ENCODE peak calls at places on chromosome 2, in eight cellular contexts. O is naive thymus-derived CD4-positive, alpha-beta T cell; S is uterus; K is OCI-LY7; I is hepatocyte; B is substantia nigra; A is kidney; G is right cardiac atrium. T is an unnamed sample.

GRCh38 chr2:102355526-102356380 is at the start of gene IL18R1:
- DNase-seq in O (peak), G (peak), I (peak), K (peak), A (peak), S (peak), B (peak), T (peak)

GRCh38 chr2:11187083-11187619 is 31.9 kb downstream of the SLC66A3 start:
- DNase-seq in S (no peak), K (no peak), A (no peak), O (no peak), I (no peak), G (no peak), B (no peak), T (no peak)

GRCh38 chr2:68031546-68032160 is 31.2 kb downstream of the C1D start:
- DNase-seq in A (no peak), G (no peak), K (peak), I (peak), S (no peak), O (no peak), B (no peak), T (peak)

GRCh38 chr2:37189452-37190153 is 1.1 kb upstream of the SULT6B1 start:
- DNase-seq in O (no peak), A (no peak), B (no peak), G (no peak), S (no peak), I (peak), K (no peak), T (no peak)

GRCh38 chr2:68432696-68433658 is 34.1 kb downstream of the FBXO48 start:
- DNase-seq in K (no peak), B (no peak), I (no peak), S (no peak), A (no peak), G (no peak), O (no peak), T (peak)

GRCh38 chr2:73290049-73290839 is 3.1 kb downstream of the EGR4 start:
- DNase-seq in B (no peak), A (no peak), K (peak), I (peak), G (no peak), O (peak), S (no peak), T (peak)

GRCh38 chr2:170974304-170974993 is 45.4 kb downstream of the GORASP2 start:
- DNase-seq in K (no peak), S (no peak), G (no peak), B (no peak), I (peak), A (no peak), O (no peak), T (no peak)

GRCh38 chr2:39225564-39225963 is 18.2 kb downstream of the CDKL4 start:
- DNase-seq in A (no peak), G (no peak), B (no peak), O (no peak), I (no peak), K (no peak), S (no peak), T (no peak)

GRCh38 chr2:22221006-22221405 is 1097.2 kb downstream of the TDRD15 start:
- DNase-seq in I (no peak), O (no peak), G (no peak), A (no peak), B (no peak), K (no peak), S (no peak), T (no peak)

GRCh38 chr2:16224298-16225045 is 284.1 kb downstream of the MYCN start:
- DNase-seq in O (no peak), I (no peak), A (no peak), B (no peak), S (no peak), G (no peak), K (no peak), T (no peak)

GRCh38 chr2:144424559-144425240 is 95.2 kb downstream of the ZEB2 start:
- DNase-seq in B (no peak), O (no peak), I (no peak), K (no peak), A (no peak), S (no peak), G (no peak), T (no peak)
- H3K27ac ChIP-seq in B (peak), O (no peak), I (no peak), K (no peak), A (no peak), S (no peak), G (no peak), T (no peak)

DNA sequence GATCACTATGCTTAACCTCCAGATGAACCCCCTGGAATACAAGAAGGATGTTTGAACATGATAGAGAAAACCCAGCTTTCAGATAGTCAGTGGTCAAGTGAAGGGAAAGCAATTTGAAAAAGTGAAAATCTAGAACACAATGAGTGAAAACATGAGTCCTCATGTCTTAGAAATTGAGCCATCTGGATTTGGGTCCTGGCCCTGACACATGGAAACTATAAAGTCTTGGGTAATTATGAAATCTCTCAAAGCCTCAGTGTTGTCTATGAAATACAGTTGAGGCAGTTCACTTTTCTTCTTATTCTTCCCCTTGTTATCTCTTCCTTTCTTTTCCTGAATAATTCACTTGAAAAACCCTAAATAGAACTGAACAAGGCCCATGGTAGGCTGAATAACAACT is 120.6 kb downstream of the EN1 start:
- DNase-seq in B (no peak), S (no peak), I (no peak), G (no peak), A (no peak), O (no peak), K (no peak), T (no peak)
- H3K27ac ChIP-seq in B (no peak), S (no peak), I (no peak), G (no peak), A (no peak), O (no peak), K (no peak), T (no peak)

GRCh38 chr2:110657721-110658305 is 20.1 kb downstream of the BUB1 start:
- DNase-seq in S (no peak), B (no peak), I (peak), A (no peak), G (no peak), K (no peak), O (no peak), T (no peak)
- H3K27ac ChIP-seq in S (no peak), B (no peak), I (peak), A (no peak), G (no peak), K (no peak), O (no peak), T (no peak)

GRCh38 chr2:1367584-1367983 is 45.7 kb upstream of the TPO start:
- DNase-seq in I (no peak), K (no peak), S (no peak), G (no peak), B (no peak), O (no peak), A (no peak), T (no peak)
- H3K27ac ChIP-seq in I (no peak), K (no peak), S (no peak), G (no peak), B (no peak), O (no peak), A (no peak), T (no peak)

GRCh38 chr2:125169764-125170146 is 1144.7 kb downstream of the CNTNAP5 start:
- DNase-seq in K (no peak), A (no peak), I (no peak), O (no peak), S (no peak), B (no peak), G (no peak), T (no peak)

GRCh38 chr2:125169022-125169763 is 1144.1 kb downstream of the CNTNAP5 start:
- DNase-seq in A (no peak), S (no peak), O (no peak), B (no peak), K (no peak), I (no peak), G (no peak), T (no peak)

GRCh38 chr2:125167820-125168219 is 1142.7 kb downstream of the CNTNAP5 start:
- DNase-seq in I (no peak), K (no peak), A (no peak), O (no peak), S (no peak), B (no peak), G (no peak), T (no peak)

GRCh38 chr2:125167152-125167551 is 1142.1 kb downstream of the CNTNAP5 start:
- DNase-seq in S (no peak), I (no peak), K (no peak), A (no peak), G (no peak), B (no peak), O (no peak), T (no peak)

GRCh38 chr2:125168442-125168841 is 1143.4 kb downstream of the CNTNAP5 start:
- DNase-seq in I (no peak), S (no peak), O (no peak), A (no peak), B (no peak), G (no peak), K (no peak), T (no peak)
- H3K27ac ChIP-seq in I (no peak), S (no peak), O (no peak), A (no peak), B (no peak), G (no peak), K (no peak), T (no peak)

GRCh38 chr2:237592425-237592980 is 2.0 kb upstream of the RAB17 start:
- DNase-seq in S (no peak), B (no peak), G (no peak), K (no peak), A (no peak), O (no peak), I (no peak), T (no peak)
- H3K27ac ChIP-seq in S (no peak), B (no peak), G (no peak), K (no peak), A (peak), O (no peak), I (peak), T (no peak)

GRCh38 chr2:235619544-235619943 is 125.7 kb downstream of the AGAP1 start:
- DNase-seq in S (no peak), O (no peak), K (no peak), I (no peak), A (no peak), B (no peak), G (peak), T (no peak)

GRCh38 chr2:235618039-235618438 is 124.2 kb downstream of the AGAP1 start:
- DNase-seq in I (no peak), K (no peak), B (no peak), G (no peak), O (no peak), S (no peak), A (no peak), T (no peak)

GRCh38 chr2:235616846-235617245 is 123.0 kb downstream of the AGAP1 start:
- DNase-seq in B (no peak), G (no peak), S (no peak), I (no peak), A (no peak), O (no peak), K (no peak), T (no peak)

GRCh38 chr2:235623052-235623451 is 129.2 kb downstream of the AGAP1 start:
- DNase-seq in A (no peak), I (no peak), O (no peak), G (no peak), S (no peak), B (no peak), K (no peak), T (no peak)

DNA sequence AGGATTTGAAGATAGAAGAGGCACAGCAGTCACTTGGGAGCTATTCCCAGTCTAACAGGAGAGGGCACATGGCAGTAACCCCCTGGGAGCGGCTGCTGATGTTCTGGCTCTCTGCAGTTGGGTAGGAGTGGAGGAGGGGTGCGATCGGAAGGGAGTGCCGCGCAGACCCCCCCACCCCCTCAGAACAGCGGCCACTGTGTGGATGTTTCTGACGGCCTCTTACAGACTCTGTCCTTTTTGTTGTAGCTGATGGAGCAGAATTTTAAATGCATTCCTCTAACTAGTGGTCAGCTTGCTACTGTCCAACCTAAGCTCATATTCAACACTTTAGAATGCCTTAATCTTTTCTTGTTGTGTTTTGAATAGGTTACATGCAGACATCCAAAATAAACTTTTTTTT is 127.9 kb downstream of the AGAP1 start:
- DNase-seq in B (peak), I (no peak), K (no peak), O (no peak), A (no peak), S (no peak), G (no peak), T (no peak)
- H3K27ac ChIP-seq in B (peak), I (no peak), K (no peak), O (no peak), A (no peak), S (no peak), G (no peak), T (no peak)

GRCh38 chr2:64202206-64202864 is 58.1 kb upstream of the PELI1 start:
- DNase-seq in B (no peak), G (no peak), I (peak), A (no peak), K (no peak), S (no peak), O (no peak), T (no peak)
- H3K27ac ChIP-seq in B (no peak), G (no peak), I (peak), A (no peak), K (no peak), S (peak), O (no peak), T (no peak)

GRCh38 chr2:190458352-190459107 is 50.4 kb downstream of the MFSD6 start:
- DNase-seq in G (no peak), S (no peak), B (no peak), O (no peak), I (no peak), A (no peak), K (no peak), T (no peak)

GRCh38 chr2:190459881-190460280 is 51.7 kb downstream of the MFSD6 start:
- DNase-seq in K (no peak), A (no peak), O (no peak), G (no peak), B (no peak), I (no peak), S (no peak), T (no peak)

GRCh38 chr2:190462611-190463010 is 54.5 kb downstream of the MFSD6 start:
- DNase-seq in S (no peak), A (no peak), G (no peak), I (no peak), B (no peak), O (no peak), K (no peak), T (no peak)

GRCh38 chr2:190457256-190457655 is 49.1 kb downstream of the MFSD6 start:
- DNase-seq in K (no peak), I (no peak), A (no peak), O (no peak), B (no peak), S (no peak), G (no peak), T (no peak)

DNA sequence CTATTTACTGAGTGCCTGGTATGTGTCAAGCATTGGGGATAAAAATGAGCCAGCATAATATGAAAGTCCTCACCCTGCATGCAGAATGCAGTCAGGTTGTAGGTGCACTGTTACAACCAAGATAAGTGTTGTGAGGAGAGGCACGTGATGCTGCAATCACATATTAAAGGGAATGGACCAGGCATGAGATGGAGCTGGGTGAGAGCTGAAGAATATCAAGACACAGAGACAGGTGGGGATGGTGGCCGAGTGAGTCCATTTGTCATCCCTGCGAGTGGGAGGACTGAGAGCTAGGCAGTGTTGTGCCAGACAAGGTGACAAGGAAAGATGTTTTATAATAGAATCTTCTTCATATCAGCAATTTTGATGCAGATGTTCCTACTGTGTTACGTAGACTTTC is 52.4 kb downstream of the MFSD6 start:
- DNase-seq in S (no peak), G (no peak), A (no peak), B (no peak), I (no peak), O (no peak), K (no peak), T (no peak)
- H3K27ac ChIP-seq in S (no peak), G (no peak), A (no peak), B (no peak), I (no peak), O (no peak), K (no peak), T (peak)

DNA sequence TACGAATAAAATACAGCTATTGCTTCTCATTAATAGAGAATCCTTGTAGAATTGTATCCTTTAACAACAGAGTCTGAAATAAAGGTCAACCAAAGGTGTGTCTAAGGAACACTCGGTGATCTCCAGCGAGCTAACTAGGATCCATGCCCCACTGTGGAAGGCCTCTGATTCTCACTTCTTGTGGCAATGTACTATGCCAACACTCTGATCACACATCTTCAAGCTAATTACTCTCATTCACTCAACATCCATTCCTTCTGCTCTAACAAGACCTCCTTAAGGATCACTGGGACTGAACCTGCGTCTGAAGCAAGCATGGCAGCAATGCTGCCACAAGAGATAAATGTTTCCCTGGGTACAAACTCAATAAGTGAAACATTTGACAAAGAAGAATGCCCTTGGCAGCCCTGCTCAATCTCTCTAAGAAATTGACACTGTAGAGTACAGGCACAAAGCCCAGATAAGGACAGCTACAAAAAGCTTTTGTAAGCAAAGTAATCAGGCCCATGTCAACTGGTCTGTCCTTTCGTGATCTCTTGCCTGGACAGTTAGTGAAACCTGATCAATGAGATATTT is 74.6 kb upstream of the PARD3B start:
- DNase-seq in S (no peak), G (no peak), O (no peak), K (no peak), A (no peak), I (no peak), B (no peak), T (no peak)
- H3K27ac ChIP-seq in S (no peak), G (no peak), O (no peak), K (no peak), A (no peak), I (no peak), B (no peak), T (no peak)

T was measured in Karpas-422.